ENCODE peak calls at places on chromosomes 12 and 14, in ten cellular contexts. One of them, this sample, is unnamed.

GRCh38 chr12:114347861-114348260 is 58.1 kb downstream of the TBX5 start:
- DNase-seq in right cardiac atrium: no peak
- DNase-seq in upper lobe of left lung: no peak
- DNase-seq in testis: no peak
- DNase-seq in HCT116: no peak
- DNase-seq in K562: no peak
- DNase-seq in cardiac muscle cell: no peak
- DNase-seq in heart left ventricle: no peak
- DNase-seq in CD8-positive, alpha-beta T cell: no peak
- DNase-seq in hepatocyte: no peak
- DNase-seq in this sample: no peak

GRCh38 chr12:121545459-121545858 is 35.4 kb downstream of the KDM2B start:
- DNase-seq in right cardiac atrium: no peak
- DNase-seq in upper lobe of left lung: no peak
- DNase-seq in testis: no peak
- DNase-seq in HCT116: no peak
- DNase-seq in K562: no peak
- DNase-seq in cardiac muscle cell: no peak
- DNase-seq in heart left ventricle: no peak
- DNase-seq in CD8-positive, alpha-beta T cell: no peak
- DNase-seq in hepatocyte: no peak
- DNase-seq in this sample: no peak

GRCh38 chr12:111122458-111122878 is 202.1 kb upstream of the MYL2 start:
- DNase-seq in right cardiac atrium: no peak
- DNase-seq in upper lobe of left lung: no peak
- DNase-seq in testis: no peak
- DNase-seq in HCT116: no peak
- DNase-seq in K562: no peak
- DNase-seq in cardiac muscle cell: no peak
- DNase-seq in heart left ventricle: no peak
- DNase-seq in CD8-positive, alpha-beta T cell: no peak
- DNase-seq in hepatocyte: no peak
- DNase-seq in this sample: no peak

GRCh38 chr12:39145175-39145999 is 240.0 kb upstream of the CPNE8 start:
- DNase-seq in right cardiac atrium: peak; percentile 69
- DNase-seq in upper lobe of left lung: peak; percentile 93
- DNase-seq in testis: peak; percentile 46
- DNase-seq in HCT116: no peak
- DNase-seq in K562: no peak
- DNase-seq in cardiac muscle cell: peak; percentile 5
- DNase-seq in heart left ventricle: peak; percentile 12
- DNase-seq in CD8-positive, alpha-beta T cell: no peak
- DNase-seq in hepatocyte: peak; percentile 31
- DNase-seq in this sample: peak; percentile 59

GRCh38 chr14:89178802-89179201 is 238.2 kb downstream of the FOXN3 start:
- DNase-seq in right cardiac atrium: no peak
- DNase-seq in upper lobe of left lung: no peak
- DNase-seq in testis: no peak
- DNase-seq in HCT116: no peak
- DNase-seq in K562: no peak
- DNase-seq in cardiac muscle cell: peak; percentile 9
- DNase-seq in heart left ventricle: no peak
- DNase-seq in CD8-positive, alpha-beta T cell: no peak
- DNase-seq in hepatocyte: no peak
- DNase-seq in this sample: no peak

GRCh38 chr12:104291867-104292524 is 11.5 kb upstream of the EID3 start:
- DNase-seq in right cardiac atrium: no peak
- DNase-seq in upper lobe of left lung: no peak
- DNase-seq in testis: no peak
- DNase-seq in HCT116: no peak
- DNase-seq in K562: no peak
- DNase-seq in cardiac muscle cell: no peak
- DNase-seq in heart left ventricle: no peak
- DNase-seq in CD8-positive, alpha-beta T cell: no peak
- DNase-seq in hepatocyte: no peak
- DNase-seq in this sample: no peak

GRCh38 chr14:76653875-76654572 is 107.2 kb upstream of the VASH1 start:
- DNase-seq in right cardiac atrium: no peak
- DNase-seq in upper lobe of left lung: no peak
- DNase-seq in testis: no peak
- DNase-seq in HCT116: no peak
- DNase-seq in K562: no peak
- DNase-seq in cardiac muscle cell: no peak
- DNase-seq in heart left ventricle: no peak
- DNase-seq in CD8-positive, alpha-beta T cell: no peak
- DNase-seq in hepatocyte: peak; percentile 23
- DNase-seq in this sample: no peak

GRCh38 chr12:97758102-97758501 is 295.5 kb downstream of the RMST start:
- DNase-seq in right cardiac atrium: no peak
- DNase-seq in upper lobe of left lung: no peak
- DNase-seq in testis: no peak
- DNase-seq in HCT116: no peak
- DNase-seq in K562: no peak
- DNase-seq in cardiac muscle cell: no peak
- DNase-seq in heart left ventricle: no peak
- DNase-seq in CD8-positive, alpha-beta T cell: no peak
- DNase-seq in hepatocyte: no peak
- DNase-seq in this sample: no peak

GRCh38 chr12:11875414-11875935 is 195.3 kb upstream of the BCL2L14 start:
- DNase-seq in right cardiac atrium: no peak
- DNase-seq in upper lobe of left lung: no peak
- DNase-seq in testis: no peak
- DNase-seq in HCT116: peak; percentile 63
- DNase-seq in K562: no peak
- DNase-seq in cardiac muscle cell: no peak
- DNase-seq in heart left ventricle: no peak
- DNase-seq in CD8-positive, alpha-beta T cell: no peak
- DNase-seq in hepatocyte: no peak
- DNase-seq in this sample: no peak

GRCh38 chr12:46499901-46500300 is 127.3 kb upstream of the SLC38A2 start:
- DNase-seq in right cardiac atrium: no peak
- DNase-seq in upper lobe of left lung: no peak
- DNase-seq in testis: no peak
- DNase-seq in HCT116: no peak
- DNase-seq in K562: no peak
- DNase-seq in cardiac muscle cell: no peak
- DNase-seq in heart left ventricle: no peak
- DNase-seq in CD8-positive, alpha-beta T cell: no peak
- DNase-seq in hepatocyte: no peak
- DNase-seq in this sample: no peak

GRCh38 chr12:100554608-100555077 is 18.8 kb upstream of the GAS2L3 start:
- DNase-seq in right cardiac atrium: no peak
- DNase-seq in upper lobe of left lung: no peak
- DNase-seq in testis: no peak
- DNase-seq in HCT116: peak; percentile 86
- DNase-seq in K562: peak; percentile 53
- DNase-seq in cardiac muscle cell: peak; percentile 55
- DNase-seq in heart left ventricle: peak; percentile 43
- DNase-seq in CD8-positive, alpha-beta T cell: no peak
- DNase-seq in hepatocyte: peak; percentile 88
- DNase-seq in this sample: no peak

GRCh38 chr12:52837781-52838736 is 3.9 kb upstream of the KRT79 start:
- DNase-seq in right cardiac atrium: no peak
- DNase-seq in upper lobe of left lung: no peak
- DNase-seq in testis: no peak
- DNase-seq in HCT116: no peak
- DNase-seq in K562: no peak
- DNase-seq in cardiac muscle cell: no peak
- DNase-seq in heart left ventricle: no peak
- DNase-seq in CD8-positive, alpha-beta T cell: no peak
- DNase-seq in hepatocyte: no peak
- DNase-seq in this sample: no peak

DNA sequence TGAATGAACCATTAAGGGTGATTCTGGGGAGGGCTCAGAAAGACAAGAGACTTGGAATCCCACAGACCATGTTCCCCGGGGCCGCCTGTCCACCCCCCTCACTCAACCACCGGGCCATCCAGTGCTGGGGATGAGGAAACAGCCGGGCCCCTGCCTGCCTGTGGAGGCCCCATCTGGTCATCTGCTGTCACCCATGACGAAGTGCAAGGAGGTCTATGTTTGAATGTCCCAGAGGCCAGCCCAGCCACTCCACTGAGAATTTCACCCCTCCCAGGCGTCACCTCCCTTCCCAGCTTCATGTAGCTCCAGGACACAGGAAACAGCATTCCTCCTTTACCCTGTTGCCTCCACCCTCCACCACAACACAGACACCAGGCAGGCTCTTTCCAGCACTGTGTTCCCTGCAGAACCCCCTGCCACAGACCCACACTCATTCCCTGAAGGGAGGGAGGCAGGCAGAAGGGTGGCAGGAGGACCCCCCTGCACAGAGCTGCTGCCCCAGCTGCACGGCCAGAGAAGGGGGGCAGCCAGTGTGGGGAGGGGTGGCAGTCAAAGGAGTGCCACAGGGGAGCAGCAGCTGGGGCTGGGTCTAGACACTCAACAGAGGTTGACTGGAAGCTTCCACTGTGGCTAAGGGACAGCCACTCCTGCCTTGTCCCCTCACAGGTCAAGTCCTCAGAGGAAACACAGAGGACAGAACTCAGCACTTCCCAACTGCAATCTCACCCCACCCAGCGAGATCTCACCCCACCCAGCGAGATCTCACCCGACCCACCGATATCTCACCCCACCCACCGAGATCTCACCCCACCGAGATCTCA is 50.3 kb upstream of the PPP2R5C start:
- DNase-seq in right cardiac atrium: no peak
- DNase-seq in upper lobe of left lung: no peak
- DNase-seq in testis: no peak
- DNase-seq in HCT116: no peak
- DNase-seq in K562: peak; percentile 40
- DNase-seq in cardiac muscle cell: no peak
- DNase-seq in heart left ventricle: no peak
- DNase-seq in CD8-positive, alpha-beta T cell: no peak
- DNase-seq in hepatocyte: no peak
- DNase-seq in this sample: peak; percentile 43
- H3K27ac ChIP-seq in right cardiac atrium: no peak overlapping the region
- H3K27ac ChIP-seq in upper lobe of left lung: no peak overlapping the region
- H3K27ac ChIP-seq in testis: no peak overlapping the region
- H3K27ac ChIP-seq in HCT116: no peak overlapping the region
- H3K27ac ChIP-seq in K562: peak overlapping the region; percentile 99
- H3K27ac ChIP-seq in cardiac muscle cell: no peak overlapping the region
- H3K27ac ChIP-seq in heart left ventricle: no peak overlapping the region
- H3K27ac ChIP-seq in CD8-positive, alpha-beta T cell: peak overlapping the region; percentile 30
- H3K27ac ChIP-seq in hepatocyte: no peak overlapping the region
- H3K27ac ChIP-seq in this sample: no peak overlapping the region

DNA sequence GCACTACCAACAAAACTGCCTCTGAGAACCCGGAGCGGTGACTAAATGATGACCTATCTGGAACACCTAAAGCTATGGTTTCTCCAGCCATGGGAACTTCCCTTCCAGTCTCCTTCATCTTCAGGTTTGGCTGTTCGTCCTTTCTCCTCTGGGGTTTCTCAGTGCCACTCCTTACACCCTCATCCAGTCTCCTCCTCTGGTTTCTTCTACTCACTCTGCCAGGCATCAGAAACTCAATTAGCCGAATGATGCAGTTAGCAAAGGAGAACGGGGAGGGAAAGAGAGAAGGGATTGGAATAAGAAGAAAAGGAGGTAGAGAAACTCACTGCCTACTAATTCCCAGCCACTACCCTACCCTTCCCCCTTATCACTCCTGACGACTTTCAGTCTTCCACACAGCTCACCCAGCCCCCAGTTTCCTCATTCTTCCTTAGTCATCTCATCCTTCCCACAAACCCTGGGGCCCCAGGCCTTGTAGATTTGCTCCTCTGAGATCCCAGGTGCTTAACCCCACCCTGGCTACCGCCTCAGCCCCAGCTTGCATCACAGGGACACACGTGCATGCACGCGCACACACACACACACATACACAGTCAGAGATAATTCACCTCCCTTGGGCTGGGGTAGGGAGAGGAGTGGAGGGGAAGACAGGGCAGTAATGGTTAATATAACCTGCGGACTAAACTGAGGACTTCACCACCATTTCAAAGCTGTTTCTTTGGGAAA is 13.0 kb downstream of the FGD6 start:
- DNase-seq in right cardiac atrium: peak; percentile 22
- DNase-seq in upper lobe of left lung: peak; percentile 8
- DNase-seq in testis: no peak
- DNase-seq in HCT116: peak; percentile 96
- DNase-seq in K562: peak; percentile 88
- DNase-seq in cardiac muscle cell: peak; percentile 39
- DNase-seq in heart left ventricle: peak; percentile 13
- DNase-seq in CD8-positive, alpha-beta T cell: no peak
- DNase-seq in hepatocyte: peak; percentile 94
- DNase-seq in this sample: peak; percentile 69
- H3K4me3 ChIP-seq in right cardiac atrium: no peak overlapping the region
- H3K4me3 ChIP-seq in upper lobe of left lung: no peak overlapping the region
- H3K4me3 ChIP-seq in testis: no peak overlapping the region
- H3K4me3 ChIP-seq in HCT116: peak overlapping the region; percentile 40
- H3K4me3 ChIP-seq in K562: peak overlapping the region; percentile 33
- H3K4me3 ChIP-seq in cardiac muscle cell: no peak overlapping the region
- H3K4me3 ChIP-seq in heart left ventricle: no peak overlapping the region
- H3K4me3 ChIP-seq in CD8-positive, alpha-beta T cell: no peak overlapping the region
- H3K4me3 ChIP-seq in hepatocyte: no peak overlapping the region
- H3K4me3 ChIP-seq in this sample: no peak overlapping the region

DNA sequence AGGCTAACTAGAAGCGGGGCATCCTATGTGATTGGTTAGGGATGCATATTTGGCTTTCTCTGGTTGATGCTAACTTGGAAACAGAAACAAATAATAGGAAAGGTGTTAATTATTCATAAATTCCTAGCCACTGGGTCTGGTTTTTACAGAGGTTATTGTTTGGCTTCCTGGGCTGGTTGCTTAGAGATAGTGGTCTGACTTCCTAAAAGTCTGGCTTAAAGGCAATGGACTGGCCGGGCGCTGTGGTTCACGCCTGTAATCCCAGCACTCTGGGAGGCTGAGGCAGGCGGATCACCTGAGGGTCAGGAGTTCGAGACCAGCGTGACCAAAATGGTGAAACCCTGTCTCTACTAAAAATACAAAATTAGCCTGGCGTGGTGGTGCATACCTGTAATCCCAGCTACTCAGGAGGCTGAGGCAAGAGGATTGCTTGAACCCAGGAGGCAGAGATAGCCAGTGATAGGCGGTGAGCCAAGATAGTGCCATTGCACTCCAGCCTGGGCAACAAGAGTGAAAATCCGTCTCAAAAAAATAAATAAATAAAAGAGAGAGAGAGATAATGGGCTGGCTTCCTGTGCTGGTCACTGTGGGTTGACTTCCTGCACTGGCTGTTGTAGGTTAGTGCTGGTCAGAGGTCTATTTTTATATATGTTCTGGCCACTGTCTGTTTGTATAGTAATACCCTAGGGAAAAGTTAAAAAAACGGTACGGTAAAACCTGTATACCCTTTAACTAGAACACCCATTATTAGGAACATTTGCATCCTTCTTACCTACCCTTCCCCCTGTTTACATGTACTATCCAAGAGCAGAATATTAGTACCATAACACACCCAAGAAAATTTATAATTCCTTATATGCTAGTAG is 24.1 kb downstream of the OR6S1 start:
- DNase-seq in right cardiac atrium: no peak
- DNase-seq in upper lobe of left lung: no peak
- DNase-seq in testis: no peak
- DNase-seq in HCT116: no peak
- DNase-seq in K562: no peak
- DNase-seq in cardiac muscle cell: no peak
- DNase-seq in heart left ventricle: no peak
- DNase-seq in CD8-positive, alpha-beta T cell: no peak
- DNase-seq in hepatocyte: no peak
- DNase-seq in this sample: no peak
- H3K27ac ChIP-seq in right cardiac atrium: no peak overlapping the region
- H3K27ac ChIP-seq in upper lobe of left lung: no peak overlapping the region
- H3K27ac ChIP-seq in testis: no peak overlapping the region
- H3K27ac ChIP-seq in HCT116: no peak overlapping the region
- H3K27ac ChIP-seq in K562: peak overlapping the region; percentile 57
- H3K27ac ChIP-seq in cardiac muscle cell: no peak overlapping the region
- H3K27ac ChIP-seq in heart left ventricle: no peak overlapping the region
- H3K27ac ChIP-seq in CD8-positive, alpha-beta T cell: no peak overlapping the region
- H3K27ac ChIP-seq in hepatocyte: no peak overlapping the region
- H3K27ac ChIP-seq in this sample: no peak overlapping the region

GRCh38 chr12:4133636-4134433 is 139.7 kb upstream of the CCND2 start:
- DNase-seq in right cardiac atrium: no peak
- DNase-seq in upper lobe of left lung: no peak
- DNase-seq in testis: no peak
- DNase-seq in HCT116: no peak
- DNase-seq in K562: no peak
- DNase-seq in cardiac muscle cell: no peak
- DNase-seq in heart left ventricle: peak; percentile 41
- DNase-seq in CD8-positive, alpha-beta T cell: no peak
- DNase-seq in hepatocyte: peak; percentile 27
- DNase-seq in this sample: no peak
- H3K4me3 ChIP-seq in right cardiac atrium: no peak overlapping the region
- H3K4me3 ChIP-seq in upper lobe of left lung: no peak overlapping the region
- H3K4me3 ChIP-seq in testis: no peak overlapping the region
- H3K4me3 ChIP-seq in HCT116: no peak overlapping the region
- H3K4me3 ChIP-seq in K562: no peak overlapping the region
- H3K4me3 ChIP-seq in cardiac muscle cell: no peak overlapping the region
- H3K4me3 ChIP-seq in heart left ventricle: no peak overlapping the region
- H3K4me3 ChIP-seq in CD8-positive, alpha-beta T cell: no peak overlapping the region
- H3K4me3 ChIP-seq in hepatocyte: no peak overlapping the region
- H3K4me3 ChIP-seq in this sample: no peak overlapping the region

This sample was measured in right atrium auricular region.